ENCODE peak calls at places on chromosome 2, in seven cellular contexts. G is kidney, I is tibial artery, P is BJ, N is Calu3, S is glutamatergic neuron, T is GM20000. O is an unnamed sample.

GRCh38 chr2:242036653-242036950 is 167.1 kb downstream of the RTP5 start:
- DNase-seq in G (no peak), I (no peak), P (no peak), N (no peak), S (no peak), T (no peak), O (no peak)

GRCh38 chr2:163191372-163191771 is 352.8 kb upstream of the KCNH7 start:
- DNase-seq in G (no peak), I (no peak), P (no peak), N (peak), S (peak), T (peak), O (no peak)

GRCh38 chr2:178069551-178069950 is 3.0 kb downstream of the PDE11A start:
- DNase-seq in G (no peak), I (no peak), P (no peak), N (no peak), S (no peak), T (no peak), O (no peak)

GRCh38 chr2:8593239-8593638 is 88.6 kb upstream of the ID2 start:
- DNase-seq in G (no peak), I (no peak), P (no peak), N (no peak), S (no peak), T (no peak), O (no peak)

GRCh38 chr2:70785137-70785911 is 5.1 kb downstream of the FIGLA start:
- DNase-seq in G (no peak), I (no peak), P (no peak), N (peak), S (peak), T (peak), O (peak)

GRCh38 chr2:101341901-101342624 is 33.6 kb upstream of the RNF149 start:
- DNase-seq in G (peak), I (peak), P (no peak), N (peak), S (peak), T (peak), O (peak)

GRCh38 chr2:119142822-119143221 is 15.7 kb downstream of the C1QL2 start:
- DNase-seq in G (no peak), I (no peak), P (no peak), N (peak), S (no peak), T (no peak), O (no peak)

GRCh38 chr2:136019304-136019703 is 33.9 kb upstream of the DARS1 start:
- DNase-seq in G (no peak), I (no peak), P (no peak), N (no peak), S (no peak), T (peak), O (no peak)

GRCh38 chr2:176074919-176075425 is 8.8 kb downstream of the EVX2 start:
- DNase-seq in G (no peak), I (no peak), P (no peak), N (no peak), S (no peak), T (no peak), O (no peak)

GRCh38 chr2:221293949-221294736 is 278.0 kb downstream of the EPHA4 start:
- DNase-seq in G (no peak), I (no peak), P (no peak), N (no peak), S (no peak), T (no peak), O (no peak)

GRCh38 chr2:131039101-131039440 is 54.2 kb downstream of the FAM168B start:
- DNase-seq in G (no peak), I (no peak), P (no peak), N (no peak), S (no peak), T (no peak), O (no peak)

DNA sequence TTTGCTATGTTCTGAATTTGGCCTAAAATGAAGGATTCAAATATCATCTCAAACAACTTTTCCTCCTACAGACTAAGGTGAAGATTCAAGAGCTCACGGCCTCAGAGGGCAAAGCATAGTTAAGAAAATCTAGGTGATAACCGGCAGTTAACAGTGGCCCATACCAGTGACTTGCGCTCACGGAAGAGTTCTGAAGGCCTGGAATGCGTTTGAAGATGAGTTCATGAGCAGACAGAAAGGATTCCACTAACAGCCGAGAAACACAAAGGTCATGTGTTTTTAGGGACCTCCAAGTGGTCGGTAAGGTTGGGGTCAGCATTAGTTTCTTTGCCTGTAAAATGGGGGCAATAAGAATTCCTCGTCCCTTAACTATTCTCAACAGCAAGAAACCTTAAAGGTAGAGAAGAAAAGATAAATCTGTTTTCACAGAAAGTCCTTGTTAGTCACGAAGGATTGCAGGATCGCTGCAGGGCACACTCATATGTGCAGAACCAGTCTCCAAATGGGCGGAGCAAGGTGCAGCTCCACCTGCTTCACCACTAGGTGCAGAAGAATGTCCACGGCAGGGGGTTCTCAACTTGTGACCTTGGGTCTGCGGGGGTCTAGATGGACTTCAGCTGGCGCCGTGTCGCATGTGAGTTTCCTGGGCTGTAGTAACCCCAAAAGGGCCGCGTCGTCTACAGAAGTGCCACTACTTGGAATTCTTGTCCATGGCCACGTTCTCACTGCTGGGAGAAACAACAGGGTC is 708 bp upstream of the RPIA start:
- DNase-seq in G (peak), I (peak), P (no peak), N (peak), S (no peak), T (peak), O (no peak)
- TF ChIP-seq CTCF in G (peak), I (no peak), P (peak), N (no peak), S (no peak), T (no peak), O (no peak)

GRCh38 chr2:59174536-59175243 is 933.6 kb upstream of the FANCL start:
- DNase-seq in G (no peak), I (no peak), P (no peak), N (no peak), S (no peak), T (no peak), O (no peak)

GRCh38 chr2:59177748-59178147 is 936.6 kb upstream of the FANCL start:
- DNase-seq in G (no peak), I (no peak), P (no peak), N (no peak), S (no peak), T (no peak), O (no peak)

GRCh38 chr2:59173325-59173724 is 932.2 kb upstream of the FANCL start:
- DNase-seq in G (no peak), I (no peak), P (no peak), N (no peak), S (no peak), T (no peak), O (no peak)

GRCh38 chr2:59180111-59180510 is 939.0 kb upstream of the FANCL start:
- DNase-seq in G (no peak), I (no peak), P (no peak), N (no peak), S (no peak), T (no peak), O (no peak)

GRCh38 chr2:59176737-59177136 is 935.6 kb upstream of the FANCL start:
- DNase-seq in G (no peak), I (no peak), P (no peak), N (no peak), S (no peak), T (no peak), O (no peak)
- TF ChIP-seq CTCF in G (no peak), I (no peak), P (no peak), N (no peak), S (no peak), T (no peak), O (no peak)

GRCh38 chr2:237556773-237557632 is 9.4 kb upstream of the PRLH start:
- DNase-seq in G (peak), I (no peak), P (no peak), N (no peak), S (no peak), T (peak), O (no peak)
- TF ChIP-seq CTCF in G (no peak), I (no peak), P (no peak), N (no peak), S (no peak), T (no peak), O (no peak)

DNA sequence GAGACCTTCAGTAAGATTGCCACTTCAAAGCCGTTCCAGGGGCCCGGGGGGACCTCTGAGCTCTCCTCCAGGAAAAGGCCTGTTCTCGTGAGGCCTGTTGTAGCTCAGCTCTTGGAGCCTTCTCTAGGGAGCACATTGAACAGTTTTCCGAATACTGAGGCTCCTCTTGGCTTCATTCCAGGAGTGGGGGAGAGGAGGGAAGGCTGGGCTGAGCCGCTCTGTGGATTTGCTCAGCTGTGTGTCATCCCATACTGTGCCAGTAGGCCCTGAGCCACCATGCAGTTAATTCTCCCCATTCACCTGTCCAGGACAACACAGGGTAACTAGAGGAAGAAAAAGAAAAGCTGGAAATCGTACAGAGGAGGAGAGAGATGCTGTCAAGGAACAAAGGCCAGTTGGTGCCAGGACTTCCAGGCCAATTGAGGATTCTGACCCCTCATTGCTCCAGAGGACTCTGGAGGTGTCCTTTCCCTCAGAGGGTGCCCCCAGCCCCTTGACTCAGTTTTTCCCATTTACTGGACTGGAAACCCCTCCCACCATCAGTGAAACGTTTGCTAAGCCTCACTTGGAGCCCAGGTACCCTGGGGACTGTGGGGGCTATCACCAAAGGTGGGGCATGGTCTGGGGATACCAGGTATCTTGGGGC is 41.4 kb downstream of the HS1BP3 start:
- DNase-seq in G (peak), I (peak), P (no peak), N (no peak), S (peak), T (no peak), O (no peak)
- TF ChIP-seq CTCF in G (no peak), I (no peak), P (no peak), N (no peak), S (no peak), T (no peak), O (no peak)

O was measured in natural killer cell.